ENCODE peak calls at places on chromosomes 11 and 22, in nine cellular contexts. One of them, this sample, is unnamed.

GRCh38 chr11:22459053-22459452 is 120.9 kb downstream of the SLC17A6 start:
- DNase-seq in stomach: no peak
- DNase-seq in anterior cingulate cortex: no peak
- DNase-seq in EH: peak
- DNase-seq in hepatocyte: no peak
- DNase-seq in HuH-7.5: no peak
- DNase-seq in NCI-H774: no peak
- DNase-seq in ELR: peak
- DNase-seq in GM12891: no peak
- DNase-seq in this sample: peak

GRCh38 chr11:2779499-2779980 is 79.7 kb upstream of the KCNQ1OT1 start:
- DNase-seq in HuH-7.5: no peak
- DNase-seq in hepatocyte: no peak
- DNase-seq in ELR: no peak
- DNase-seq in anterior cingulate cortex: no peak
- DNase-seq in GM12891: no peak
- DNase-seq in NCI-H774: no peak
- DNase-seq in stomach: no peak
- DNase-seq in EH: no peak
- DNase-seq in this sample: no peak

GRCh38 chr11:122069946-122070345 is 46.1 kb downstream of the BLID start:
- DNase-seq in EH: peak
- DNase-seq in HuH-7.5: no peak
- DNase-seq in anterior cingulate cortex: peak
- DNase-seq in stomach: peak
- DNase-seq in hepatocyte: peak
- DNase-seq in NCI-H774: peak
- DNase-seq in GM12891: no peak
- DNase-seq in ELR: peak
- DNase-seq in this sample: peak

GRCh38 chr11:2451336-2451735 is 6.5 kb downstream of the KCNQ1 start:
- DNase-seq in hepatocyte: no peak
- DNase-seq in HuH-7.5: no peak
- DNase-seq in NCI-H774: no peak
- DNase-seq in GM12891: no peak
- DNase-seq in EH: no peak
- DNase-seq in stomach: no peak
- DNase-seq in anterior cingulate cortex: no peak
- DNase-seq in ELR: no peak
- DNase-seq in this sample: no peak

GRCh38 chr11:13291361-13291760 is 13.8 kb downstream of the BMAL1 start:
- DNase-seq in stomach: no peak
- DNase-seq in GM12891: no peak
- DNase-seq in HuH-7.5: no peak
- DNase-seq in ELR: no peak
- DNase-seq in EH: no peak
- DNase-seq in NCI-H774: no peak
- DNase-seq in hepatocyte: no peak
- DNase-seq in anterior cingulate cortex: no peak
- DNase-seq in this sample: no peak

GRCh38 chr22:47200273-47201051 is 438.0 kb downstream of the TBC1D22A start:
- DNase-seq in NCI-H774: no peak
- DNase-seq in EH: no peak
- DNase-seq in hepatocyte: no peak
- DNase-seq in stomach: peak
- DNase-seq in HuH-7.5: no peak
- DNase-seq in anterior cingulate cortex: no peak
- DNase-seq in ELR: no peak
- DNase-seq in GM12891: no peak
- DNase-seq in this sample: peak

GRCh38 chr11:101049123-101049522 is 80.5 kb downstream of the PGR start:
- DNase-seq in NCI-H774: no peak
- DNase-seq in HuH-7.5: no peak
- DNase-seq in GM12891: no peak
- DNase-seq in anterior cingulate cortex: no peak
- DNase-seq in hepatocyte: peak
- DNase-seq in ELR: peak
- DNase-seq in stomach: no peak
- DNase-seq in EH: no peak
- DNase-seq in this sample: no peak

GRCh38 chr11:75194147-75194546 is 43.2 kb downstream of the SLCO2B1 start:
- DNase-seq in NCI-H774: no peak
- DNase-seq in hepatocyte: no peak
- DNase-seq in GM12891: no peak
- DNase-seq in anterior cingulate cortex: no peak
- DNase-seq in HuH-7.5: no peak
- DNase-seq in stomach: no peak
- DNase-seq in ELR: no peak
- DNase-seq in EH: no peak
- DNase-seq in this sample: no peak

GRCh38 chr11:60924906-60925684 is 835 bp downstream of the TMEM132A start:
- DNase-seq in NCI-H774: no peak
- DNase-seq in HuH-7.5: peak
- DNase-seq in EH: peak
- DNase-seq in hepatocyte: no peak
- DNase-seq in GM12891: no peak
- DNase-seq in ELR: peak
- DNase-seq in anterior cingulate cortex: no peak
- DNase-seq in stomach: no peak
- DNase-seq in this sample: no peak

GRCh38 chr11:123460006-123460700 is 30.1 kb downstream of the GRAMD1B start:
- DNase-seq in ELR: no peak
- DNase-seq in anterior cingulate cortex: no peak
- DNase-seq in GM12891: no peak
- DNase-seq in hepatocyte: no peak
- DNase-seq in NCI-H774: peak
- DNase-seq in HuH-7.5: no peak
- DNase-seq in EH: no peak
- DNase-seq in stomach: no peak
- DNase-seq in this sample: no peak

GRCh38 chr11:111324277-111324720 is 26.0 kb downstream of the POU2AF3 start:
- DNase-seq in ELR: no peak
- DNase-seq in stomach: no peak
- DNase-seq in EH: peak
- DNase-seq in NCI-H774: no peak
- DNase-seq in hepatocyte: no peak
- DNase-seq in anterior cingulate cortex: no peak
- DNase-seq in HuH-7.5: no peak
- DNase-seq in GM12891: no peak
- DNase-seq in this sample: peak